ENCODE peak calls at places on chromosomes 1 and 21, in five cellular contexts. O is IMR-90, D is heart left ventricle, C is Panc1, L is choroid plexus epithelial cell. V is an unnamed sample.

GRCh38 chr1:57831624-57832023 is 407.8 kb upstream of the DAB1 start:
- DNase-seq in C (peak), D (no peak), L (peak), O (no peak), V (peak)

GRCh38 chr1:65195495-65196417 is 47.8 kb downstream of the AK4 start:
- DNase-seq in O (peak), C (no peak), D (peak), L (peak), V (peak)

GRCh38 chr1:8281843-8282509 is 35.9 kb upstream of the SLC45A1 start:
- DNase-seq in O (peak), D (no peak), L (peak), C (no peak), V (no peak)

GRCh38 chr1:160058087-160058486 is 11.9 kb downstream of the KCNJ10 start:
- DNase-seq in D (no peak), L (peak), C (no peak), O (no peak), V (peak)

GRCh38 chr1:180029524-180030130 is 75.0 kb downstream of the CEP350 start:
- DNase-seq in O (no peak), L (no peak), C (no peak), D (no peak), V (no peak)

GRCh38 chr1:22461678-22462527 is 10.3 kb downstream of the ZBTB40 start:
- DNase-seq in C (no peak), D (no peak), O (no peak), L (no peak), V (no peak)

GRCh38 chr21:33478858-33479678 is 706 bp downstream of the TMEM50B start:
- DNase-seq in C (no peak), O (peak), D (peak), L (peak), V (peak)

GRCh38 chr1:168273575-168273974 is 7.1 kb upstream of the TBX19 start:
- DNase-seq in L (peak), D (no peak), O (no peak), C (no peak), V (peak)

GRCh38 chr1:20255666-20256065 is 35.0 kb upstream of the VWA5B1 start:
- DNase-seq in C (no peak), D (no peak), O (peak), L (peak), V (peak)

GRCh38 chr1:206705187-206705586 is 20.5 kb downstream of the MAPKAPK2 start:
- DNase-seq in D (no peak), O (peak), L (peak), C (no peak), V (peak)

GRCh38 chr1:232667094-232667780 is 37.3 kb upstream of the SIPA1L2 start:
- DNase-seq in L (no peak), C (no peak), D (no peak), O (no peak), V (peak)

GRCh38 chr1:186828612-186829542 is at the start of gene PLA2G4A:
- DNase-seq in D (peak), L (peak), C (no peak), O (peak), V (peak)

GRCh38 chr1:234617135-234617985 is 7.4 kb upstream of the IRF2BP2 start:
- DNase-seq in C (no peak), L (peak), D (no peak), O (no peak), V (peak)

GRCh38 chr1:183215076-183215720 is 29.1 kb downstream of the LAMC2 start:
- DNase-seq in L (no peak), O (no peak), D (no peak), C (no peak), V (no peak)

GRCh38 chr1:154778280-154778679 is 91.8 kb downstream of the KCNN3 start:
- DNase-seq in D (no peak), L (no peak), C (no peak), O (no peak), V (no peak)

GRCh38 chr1:192575499-192576189 is at the start of gene RGS1:
- DNase-seq in L (peak), C (no peak), O (no peak), D (peak), V (no peak)

GRCh38 chr1:57325117-57325516 is 98.7 kb downstream of the DAB1 start:
- DNase-seq in D (no peak), C (no peak), L (no peak), O (no peak), V (no peak)

GRCh38 chr1:115296981-115297380 is 41.1 kb downstream of the NGF start:
- DNase-seq in O (peak), C (no peak), L (peak), D (no peak), V (peak)

GRCh38 chr1:165900576-165901380 is 73.4 kb downstream of the UCK2 start:
- DNase-seq in D (no peak), L (peak), O (no peak), C (no peak), V (peak)

GRCh38 chr21:31218830-31219608 is 125.0 kb downstream of the TIAM1 start:
- DNase-seq in C (no peak), D (no peak), L (peak), O (peak), V (peak)

GRCh38 chr1:200429221-200429751 is 19.4 kb upstream of the ZNF281 start:
- DNase-seq in D (no peak), L (peak), O (peak), C (no peak), V (peak)

DNA sequence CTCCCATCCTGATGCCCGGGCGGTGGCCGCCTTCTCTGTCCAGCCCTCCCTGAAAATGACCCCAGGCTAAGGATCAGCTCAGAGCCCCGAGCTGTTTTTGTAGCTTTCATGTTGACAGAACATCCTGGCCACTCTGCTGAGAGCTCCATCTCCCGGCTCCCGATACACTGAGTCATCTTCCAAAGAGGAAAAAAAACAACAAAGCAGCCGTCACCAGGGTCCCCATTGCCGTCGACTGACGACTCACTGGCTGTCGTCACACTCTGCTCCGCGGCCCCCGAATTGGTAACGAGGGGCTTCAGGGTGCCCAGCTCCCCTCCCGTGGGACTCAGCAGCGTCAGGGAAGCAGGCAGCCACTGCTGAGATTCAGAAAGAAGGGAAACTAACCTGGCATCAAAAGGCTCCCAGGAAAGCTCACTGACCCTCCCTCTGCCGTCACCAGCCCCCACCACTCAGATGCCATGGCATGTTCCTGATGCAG is 67.2 kb downstream of the CD46 start:
- DNase-seq in C (no peak), O (peak), L (peak), D (peak), V (peak)
- H3K4me3 ChIP-seq in C (no peak), O (no peak), L (peak), D (peak), V (peak)

GRCh38 chr21:43645414-43645891 is 13.8 kb downstream of the HSF2BP start:
- DNase-seq in D (peak), O (peak), C (peak), L (peak), V (peak)
- TF ChIP-seq CTCF in D (peak), O (peak), C (peak), L (peak), V (peak)

GRCh38 chr21:42818328-42818749 is 61.0 kb downstream of the WDR4 start:
- DNase-seq in O (peak), D (peak), L (peak), C (no peak), V (peak)
- H3K4me3 ChIP-seq in O (no peak), D (no peak), L (no peak), C (no peak), V (no peak)

GRCh38 chr1:31669433-31669785 is 24.7 kb upstream of the PEF1 start:
- DNase-seq in D (no peak), O (no peak), L (no peak), C (no peak), V (no peak)

GRCh38 chr1:31671147-31671546 is 26.5 kb upstream of the PEF1 start:
- DNase-seq in D (no peak), L (no peak), C (no peak), O (no peak), V (no peak)

GRCh38 chr1:31670583-31670944 is 25.9 kb upstream of the PEF1 start:
- DNase-seq in D (no peak), L (no peak), O (no peak), C (no peak), V (no peak)

GRCh38 chr1:31668303-31668883 is 23.7 kb upstream of the PEF1 start:
- DNase-seq in D (no peak), O (no peak), L (no peak), C (no peak), V (no peak)

DNA sequence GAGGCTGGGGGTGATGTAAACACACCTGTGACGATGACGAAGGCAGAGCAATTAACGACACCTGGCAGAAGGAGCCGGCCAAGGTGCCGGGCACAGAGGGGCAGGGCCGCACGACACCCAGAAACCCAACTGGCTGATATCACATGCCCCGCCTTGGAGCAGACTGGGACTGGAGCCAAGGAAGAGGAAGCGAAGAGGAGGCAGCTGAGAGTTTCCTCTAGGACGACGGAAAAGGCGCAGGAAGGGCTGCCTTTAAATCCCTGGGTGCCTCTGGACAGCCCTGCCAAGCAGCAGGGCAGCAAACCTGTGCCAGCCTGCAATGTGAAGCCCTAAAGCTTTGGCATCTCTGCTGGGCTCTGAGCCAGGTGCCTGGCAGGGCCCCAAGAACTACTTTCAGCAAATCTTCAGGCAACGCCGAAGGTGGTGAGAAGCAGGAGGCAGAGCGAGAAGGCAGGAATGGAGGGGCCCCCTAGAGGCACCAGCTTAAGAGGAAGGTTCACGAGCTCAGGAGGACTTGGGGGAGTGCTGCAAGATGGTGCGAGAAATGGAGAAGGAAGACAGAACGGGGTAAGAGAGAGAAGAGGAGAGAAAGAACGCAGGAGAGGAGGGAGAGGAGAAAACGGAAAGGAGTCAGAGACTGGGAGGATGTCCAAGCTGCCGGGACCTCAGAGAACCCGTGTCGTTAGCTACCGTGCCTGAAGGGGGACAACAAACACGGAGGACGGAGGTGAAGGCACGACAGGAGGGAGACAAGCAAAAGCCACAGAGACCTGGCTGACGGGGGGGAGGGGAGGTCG is 25.3 kb upstream of the PEF1 start:
- DNase-seq in C (no peak), O (peak), L (peak), D (peak), V (peak)
- TF ChIP-seq CTCF in C (no peak), O (no peak), L (peak), D (no peak), V (peak)

DNA sequence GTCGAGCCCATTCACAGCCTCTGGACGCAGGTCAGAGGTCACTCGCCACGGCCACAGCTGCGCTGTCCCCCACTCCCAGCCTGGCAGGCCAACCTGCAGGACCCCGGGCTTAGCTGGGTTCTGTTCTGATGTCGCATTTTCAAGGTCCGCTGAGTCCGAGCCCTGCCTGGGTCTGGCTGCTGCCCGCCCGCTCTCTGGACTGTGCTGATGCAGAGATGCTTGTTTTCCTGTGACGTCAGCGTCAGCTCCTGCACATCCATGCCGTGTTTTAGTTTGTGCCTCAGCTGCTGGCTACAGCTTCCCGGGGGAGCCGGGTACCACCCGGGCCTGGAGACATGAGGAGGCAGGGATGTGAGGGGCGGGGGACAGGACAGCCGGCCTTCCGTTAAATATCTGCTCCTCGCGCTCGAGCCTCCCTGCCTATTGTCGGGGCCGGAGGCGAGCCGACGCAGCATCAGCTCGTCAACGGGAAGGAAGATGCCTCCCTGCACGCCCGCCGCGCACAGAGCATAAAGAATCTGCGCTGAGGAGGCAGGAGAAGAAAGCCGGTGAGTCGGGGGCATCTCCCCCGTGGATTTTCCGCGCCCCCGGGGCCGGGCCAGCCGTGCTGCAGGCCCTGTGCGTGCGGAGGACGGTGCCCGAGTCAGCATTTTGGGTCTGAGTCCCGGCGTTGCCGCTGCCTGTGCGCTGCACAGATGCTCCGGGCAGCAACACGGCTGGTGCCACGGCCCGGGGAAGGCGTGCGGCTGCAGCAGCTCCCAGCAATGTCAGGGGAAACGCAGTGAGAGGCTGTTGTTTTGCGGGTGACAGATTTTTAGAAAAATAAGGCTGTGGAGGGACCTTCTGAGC is 23.4 kb downstream of the PRKCZ start:
- DNase-seq in L (peak), O (peak), C (no peak), D (no peak), V (peak)
- H3K4me3 ChIP-seq in L (peak), O (peak), C (peak), D (no peak), V (peak)

GRCh38 chr1:226679303-226679702 is 59.8 kb downstream of the ITPKB start:
- DNase-seq in C (no peak), L (no peak), O (no peak), D (no peak), V (no peak)
- TF ChIP-seq CTCF in C (no peak), L (no peak), O (no peak), D (no peak), V (no peak)

GRCh38 chr1:147567594-147568381 is 26.5 kb downstream of the BCL9 start:
- DNase-seq in C (no peak), O (no peak), D (no peak), L (no peak), V (no peak)
- H3K4me3 ChIP-seq in C (no peak), O (no peak), D (no peak), L (no peak), V (no peak)

GRCh38 chr1:53127546-53127945 is 14.9 kb downstream of the SLC1A7 start:
- DNase-seq in L (peak), C (no peak), D (no peak), O (peak), V (peak)

GRCh38 chr1:53125122-53125521 is 17.3 kb downstream of the SLC1A7 start:
- DNase-seq in C (no peak), D (no peak), L (no peak), O (no peak), V (no peak)

GRCh38 chr1:53126495-53126894 is 15.9 kb downstream of the SLC1A7 start:
- DNase-seq in C (no peak), O (no peak), L (no peak), D (no peak), V (no peak)

GRCh38 chr1:53123462-53124129 is 18.8 kb downstream of the SLC1A7 start:
- DNase-seq in D (peak), C (no peak), O (peak), L (no peak), V (peak)

GRCh38 chr1:53125623-53126360 is 16.6 kb downstream of the SLC1A7 start:
- DNase-seq in C (no peak), D (no peak), L (no peak), O (peak), V (no peak)
- TF ChIP-seq CTCF in C (no peak), D (no peak), L (no peak), O (peak), V (no peak)

V was measured in AG10803.